ENCODE peak calls at places on chromosomes 3 and 15, in nine cellular contexts. E, D, N, F, L, G, P, X and I are unnamed samples.

GRCh38 chr3:45186871-45187270 is 39.2 kb downstream of the TMEM158 start:
- DNase-seq in E (no peak), D (no peak), N (no peak), F (no peak), L (no peak), G (no peak), P (no peak), X (no peak), I (no peak)

GRCh38 chr3:20511863-20512262 is 325.9 kb upstream of the SGO1 start:
- DNase-seq in E (peak; percentile 83), D (peak; percentile 50), N (no peak), F (peak; percentile 72), L (peak; percentile 18), G (no peak), P (no peak), X (peak; percentile 18), I (no peak)

GRCh38 chr3:58884457-58884856 is 165.4 kb downstream of the CFAP20DC start:
- DNase-seq in E (no peak), D (no peak), N (no peak), F (no peak), L (no peak), G (no peak), P (no peak), X (no peak), I (no peak)

GRCh38 chr3:10887015-10887414 is 71.0 kb downstream of the SLC6A11 start:
- DNase-seq in E (no peak), D (no peak), N (no peak), F (no peak), L (no peak), G (no peak), P (no peak), X (no peak), I (no peak)

GRCh38 chr3:153028336-153028735 is 133.7 kb upstream of the RAP2B start:
- DNase-seq in E (no peak), D (peak; percentile 72), N (no peak), F (no peak), L (no peak), G (no peak), P (no peak), X (no peak), I (no peak)

GRCh38 chr15:87547470-87548181 is 708.9 kb downstream of the NTRK3 start:
- DNase-seq in E (no peak), D (no peak), N (no peak), F (no peak), L (no peak), G (no peak), P (no peak), X (no peak), I (no peak)

GRCh38 chr3:39000008-39000450 is 51.7 kb downstream of the SCN11A start:
- DNase-seq in E (peak; percentile 88), D (peak; percentile 59), N (no peak), F (no peak), L (peak; percentile 71), G (no peak), P (no peak), X (no peak), I (no peak)

GRCh38 chr3:98359993-98360675 is 6.5 kb downstream of the OR5K4 start:
- DNase-seq in E (peak; percentile 26), D (peak; percentile 1), N (no peak), F (no peak), L (no peak), G (no peak), P (no peak), X (no peak), I (no peak)